ENCODE peak calls at places on chromosomes 11 and 22, in eight cellular contexts. P, C, X, O, K, L, R and G are unnamed samples.

GRCh38 chr22:21650280-21650679 is 8.2 kb downstream of the SDF2L1 start:
- DNase-seq in P (no peak), C (no peak), X (no peak), O (no peak), K (no peak), L (no peak), R (no peak), G (no peak)

GRCh38 chr11:65854871-65855837 is 2.8 kb downstream of the CFL1 start:
- DNase-seq in P (peak), C (no peak), X (no peak), O (peak), K (no peak), L (no peak), R (no peak), G (no peak)

GRCh38 chr11:121117753-121118152 is 16.7 kb downstream of the TECTA start:
- DNase-seq in P (no peak), C (no peak), X (no peak), O (no peak), K (no peak), L (no peak), R (no peak), G (no peak)

GRCh38 chr11:29019960-29020683 is 911.9 kb downstream of the METTL15 start:
- DNase-seq in P (peak), C (no peak), X (no peak), O (no peak), K (no peak), L (no peak), R (no peak), G (no peak)

GRCh38 chr11:111982019-111982464 is 43.2 kb upstream of the DLAT start:
- DNase-seq in P (peak), C (peak), X (peak), O (peak), K (no peak), L (peak), R (peak), G (peak)

GRCh38 chr11:83836883-83837654 is 550.9 kb upstream of the CCDC90B start:
- DNase-seq in P (peak), C (no peak), X (peak), O (peak), K (no peak), L (no peak), R (no peak), G (no peak)

GRCh38 chr11:61417670-61418069 is 12.1 kb downstream of the CPSF7 start:
- DNase-seq in P (no peak), C (no peak), X (no peak), O (no peak), K (no peak), L (no peak), R (no peak), G (no peak)

GRCh38 chr11:31915867-31916266 is 104.7 kb upstream of the PAX6 start:
- DNase-seq in P (no peak), C (no peak), X (no peak), O (no peak), K (no peak), L (no peak), R (no peak), G (no peak)

GRCh38 chr22:28788601-28789000 is 11.8 kb downstream of the XBP1 start:
- DNase-seq in P (no peak), C (no peak), X (no peak), O (no peak), K (no peak), L (no peak), R (no peak), G (no peak)

GRCh38 chr11:94706211-94706610 is 61.9 kb upstream of the AMOTL1 start:
- DNase-seq in P (no peak), C (peak), X (no peak), O (no peak), K (no peak), L (no peak), R (no peak), G (no peak)

DNA sequence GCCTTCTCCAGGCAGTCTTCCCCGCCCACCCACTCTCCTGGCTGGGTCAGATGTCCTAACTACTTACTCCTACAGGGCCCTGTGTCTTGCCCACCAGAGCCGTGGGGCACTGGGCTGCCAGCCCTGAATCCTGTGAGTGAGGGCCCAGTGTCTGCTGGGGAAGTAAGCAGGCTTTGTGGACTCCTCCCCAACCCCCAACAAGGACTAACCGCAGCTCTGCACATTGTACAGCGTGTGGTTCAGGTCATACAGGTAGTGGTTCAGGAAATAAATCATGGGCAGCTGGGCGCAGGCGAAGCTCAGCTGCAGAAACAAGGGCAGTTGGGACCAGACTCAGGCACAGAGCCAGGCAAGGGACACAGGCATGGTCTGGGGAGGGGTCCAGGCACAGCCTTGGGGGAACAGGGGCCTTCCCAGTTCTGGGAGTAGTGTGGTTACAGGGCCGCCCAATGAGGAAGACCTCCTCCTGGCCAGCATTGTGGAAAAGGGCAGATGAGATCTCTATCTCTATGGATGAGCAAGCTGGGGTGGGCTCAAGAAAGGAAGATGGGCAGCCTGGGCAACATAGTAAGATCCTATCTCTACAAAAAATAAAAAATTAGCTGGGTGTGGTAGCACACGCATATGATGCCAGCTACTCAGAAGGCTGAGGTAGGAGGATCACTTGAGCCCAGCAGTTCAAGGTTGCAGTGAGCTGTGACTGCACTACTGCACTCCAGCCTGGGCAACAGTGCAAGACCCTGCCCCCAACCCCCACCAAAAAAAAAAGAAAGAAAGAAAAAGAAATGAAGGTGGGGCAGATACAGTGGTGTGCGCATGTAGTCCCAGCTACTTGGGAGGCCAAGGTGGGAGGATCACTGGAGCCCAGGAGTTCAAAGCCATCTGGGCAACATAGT is 5.5 kb downstream of the UNC93B1 start:
- DNase-seq in P (no peak), C (no peak), X (no peak), O (no peak), K (no peak), L (peak), R (no peak), G (no peak)
- H3K27ac ChIP-seq in P (no peak), C (no peak), X (no peak), O (no peak), K (no peak), L (no peak), R (no peak), G (no peak)

GRCh38 chr11:67405196-67405567 is 1.3 kb downstream of the TBC1D10C start:
- DNase-seq in P (no peak), C (no peak), X (no peak), O (no peak), K (no peak), L (no peak), R (no peak), G (no peak)
- H3K27ac ChIP-seq in P (no peak), C (no peak), X (no peak), O (no peak), K (no peak), L (peak), R (peak), G (peak)

DNA sequence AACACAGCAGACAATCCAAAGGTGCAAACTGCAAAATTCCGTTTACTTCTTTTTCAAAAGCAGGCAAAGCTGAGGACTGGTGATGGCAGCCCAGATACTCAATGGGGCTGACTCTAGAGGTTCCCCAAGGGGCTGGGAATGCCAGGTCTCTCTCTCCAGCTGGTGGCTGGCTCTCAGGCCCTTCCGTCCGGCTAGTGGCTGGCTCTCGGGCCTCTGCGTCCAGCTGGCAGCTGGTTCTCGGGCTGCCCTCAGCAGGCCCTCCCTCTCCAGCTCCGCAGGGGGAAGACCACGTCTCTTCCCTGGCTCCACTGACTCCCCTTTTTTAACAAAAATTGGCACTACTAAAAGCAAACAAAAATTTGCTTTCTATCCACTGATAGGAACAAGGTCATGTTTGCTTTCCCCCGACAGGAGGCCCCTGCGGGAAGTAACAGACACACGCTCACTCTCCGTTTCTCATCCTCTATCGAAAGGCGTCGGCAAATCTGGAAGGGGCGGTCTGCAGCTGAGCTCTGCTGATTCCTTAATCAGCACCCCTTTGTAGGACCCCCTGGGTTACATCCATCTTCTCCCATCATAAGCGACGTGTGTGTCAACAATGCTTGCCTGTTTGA is 381.4 kb downstream of the BRD1 start:
- DNase-seq in P (no peak), C (no peak), X (no peak), O (no peak), K (no peak), L (no peak), R (no peak), G (no peak)
- H3K27ac ChIP-seq in P (no peak), C (no peak), X (no peak), O (no peak), K (no peak), L (no peak), R (no peak), G (no peak)

GRCh38 chr11:128478305-128478704 is 109.1 kb downstream of the ETS1 start:
- DNase-seq in P (no peak), C (no peak), X (no peak), O (no peak), K (no peak), L (no peak), R (no peak), G (no peak)
- H3K27ac ChIP-seq in P (no peak), C (peak), X (peak), O (no peak), K (no peak), L (peak), R (peak), G (peak)

GRCh38 chr11:73651661-73652045 is 5.3 kb downstream of the PLEKHB1 start:
- DNase-seq in P (no peak), C (no peak), X (no peak), O (no peak), K (no peak), L (no peak), R (no peak), G (no peak)

GRCh38 chr11:73652856-73653559 is 6.6 kb downstream of the PLEKHB1 start:
- DNase-seq in P (no peak), C (no peak), X (no peak), O (no peak), K (no peak), L (no peak), R (no peak), G (no peak)

GRCh38 chr11:73651252-73651651 is 4.9 kb downstream of the PLEKHB1 start:
- DNase-seq in P (no peak), C (no peak), X (no peak), O (no peak), K (no peak), L (no peak), R (no peak), G (no peak)

GRCh38 chr11:73650400-73650799 is 4.0 kb downstream of the PLEKHB1 start:
- DNase-seq in P (no peak), C (no peak), X (no peak), O (no peak), K (no peak), L (no peak), R (no peak), G (no peak)

GRCh38 chr11:73652046-73652730 is 5.8 kb downstream of the PLEKHB1 start:
- DNase-seq in P (no peak), C (no peak), X (no peak), O (no peak), K (no peak), L (no peak), R (no peak), G (no peak)
- H3K27ac ChIP-seq in P (no peak), C (no peak), X (no peak), O (no peak), K (no peak), L (no peak), R (no peak), G (no peak)

GRCh38 chr11:75430692-75431532 is 2.1 kb downstream of the KLHL35 start:
- DNase-seq in P (no peak), C (no peak), X (no peak), O (no peak), K (no peak), L (peak), R (no peak), G (no peak)

GRCh38 chr11:75428989-75429640 is 3.9 kb downstream of the KLHL35 start:
- DNase-seq in P (no peak), C (no peak), X (no peak), O (no peak), K (no peak), L (peak), R (no peak), G (no peak)

GRCh38 chr11:75431533-75432525 is 1.2 kb downstream of the KLHL35 start:
- DNase-seq in P (no peak), C (no peak), X (no peak), O (no peak), K (no peak), L (no peak), R (no peak), G (no peak)

GRCh38 chr11:75429641-75429901 is 3.4 kb downstream of the KLHL35 start:
- DNase-seq in P (no peak), C (no peak), X (no peak), O (no peak), K (no peak), L (no peak), R (no peak), G (no peak)

GRCh38 chr11:75429902-75430691 is 2.9 kb downstream of the KLHL35 start:
- DNase-seq in P (peak), C (peak), X (peak), O (no peak), K (peak), L (peak), R (peak), G (peak)
- H3K27ac ChIP-seq in P (no peak), C (no peak), X (no peak), O (no peak), K (no peak), L (no peak), R (no peak), G (no peak)

GRCh38 chr22:19142394-19142793 is 2.1 kb downstream of the ESS2 start:
- DNase-seq in P (no peak), C (no peak), X (no peak), O (no peak), K (no peak), L (no peak), R (no peak), G (no peak)

GRCh38 chr22:19147193-19147780 is 2.8 kb downstream of the GSC2 start:
- DNase-seq in P (no peak), C (no peak), X (no peak), O (no peak), K (no peak), L (no peak), R (no peak), G (no peak)

GRCh38 chr22:19146215-19146968 is 1.9 kb upstream of the ESS2 start:
- DNase-seq in P (no peak), C (no peak), X (no peak), O (no peak), K (no peak), L (no peak), R (no peak), G (no peak)

GRCh38 chr22:19143212-19143611 is 1.2 kb downstream of the ESS2 start:
- DNase-seq in P (no peak), C (no peak), X (no peak), O (no peak), K (no peak), L (no peak), R (no peak), G (no peak)

GRCh38 chr22:19143967-19144400 is 467 bp downstream of the ESS2 start:
- DNase-seq in P (no peak), C (no peak), X (no peak), O (no peak), K (no peak), L (peak), R (no peak), G (peak)
- H3K27ac ChIP-seq in P (peak), C (peak), X (peak), O (no peak), K (peak), L (peak), R (peak), G (peak)